ENCODE peak calls at places on chromosomes 6 and 20, in five cellular contexts. L is HEK293T, I is NT2/D1, G is H1, N is GM12878. U is an unnamed sample.

GRCh38 chr6:34425132-34425497 is 754 bp downstream of the RPS10 start:
- DNase-seq in G (no peak), I (no peak), N (no peak), L (no peak), U (no peak)

GRCh38 chr20:14775778-14776177 is 438.4 kb upstream of the FLRT3 start:
- DNase-seq in L (no peak), N (no peak), G (no peak), I (no peak), U (peak; percentile 64)

GRCh38 chr20:44017211-44017610 is 102.6 kb downstream of the TOX2 start:
- DNase-seq in G (no peak), I (no peak), L (no peak), N (no peak), U (no peak)

GRCh38 chr20:47160992-47161391 is 195.5 kb downstream of the ZMYND8 start:
- DNase-seq in I (no peak), G (no peak), N (no peak), L (no peak), U (no peak)

GRCh38 chr6:93318127-93318526 is 101.2 kb downstream of the EPHA7 start:
- DNase-seq in N (no peak), L (no peak), G (no peak), I (no peak), U (no peak)

GRCh38 chr6:146865756-146866266 is 267.0 kb downstream of the ADGB start:
- DNase-seq in N (no peak), I (no peak), L (no peak), G (no peak), U (no peak)

GRCh38 chr20:427401-427800 is 19.3 kb downstream of the RBCK1 start:
- DNase-seq in L (no peak), I (no peak), G (no peak), N (no peak), U (no peak)

GRCh38 chr6:108914235-108915022 is 66.2 kb downstream of the ARMC2 start:
- DNase-seq in N (no peak), I (peak; percentile 15), L (peak; percentile 65), G (no peak), U (peak; percentile 52)

GRCh38 chr6:34916348-34916967 is 27.4 kb downstream of the ANKS1A start:
- DNase-seq in G (no peak), N (no peak), I (no peak), L (no peak), U (no peak)

GRCh38 chr6:147017153-147017552 is 187.1 kb upstream of the STXBP5 start:
- DNase-seq in N (no peak), G (no peak), I (no peak), L (no peak), U (no peak)

GRCh38 chr6:157602521-157603288 is 220.3 kb upstream of the SNX9 start:
- DNase-seq in I (no peak), G (no peak), L (no peak), N (no peak), U (no peak)

GRCh38 chr20:21202284-21202683 is 76.4 kb downstream of the KIZ start:
- DNase-seq in G (no peak), N (no peak), L (no peak), I (no peak), U (peak; percentile 16)

GRCh38 chr6:5180636-5181035 is 80.1 kb downstream of the LYRM4 start:
- DNase-seq in I (no peak), N (no peak), L (no peak), G (no peak), U (no peak)

GRCh38 chr20:39295301-39295700 is 333.2 kb downstream of the DHX35 start:
- DNase-seq in I (no peak), L (no peak), G (no peak), N (no peak), U (no peak)

GRCh38 chr20:34891166-34892062 is 15.0 kb downstream of the ACSS2 start:
- DNase-seq in I (no peak), N (no peak), L (no peak), G (no peak), U (no peak)

GRCh38 chr6:140857734-140858380 is 1274.9 kb upstream of the GJE1 start:
- DNase-seq in N (no peak), L (peak; percentile 14), I (no peak), G (no peak), U (no peak)

GRCh38 chr6:83592770-83593394 is 80.5 kb downstream of the PRSS35 start:
- DNase-seq in G (peak; percentile 5), L (peak; percentile 32), N (peak; percentile 9), I (peak; percentile 13), U (peak; percentile 41)

GRCh38 chr6:144134176-144134575 is 16.1 kb upstream of the STX11 start:
- DNase-seq in L (no peak), I (no peak), N (no peak), G (no peak), U (no peak)

GRCh38 chr20:63473555-63474449 is 1.3 kb upstream of the KCNQ2 start:
- DNase-seq in L (no peak), I (no peak), N (no peak), G (no peak), U (no peak)

GRCh38 chr20:50055524-50056083 is 57.3 kb downstream of the UBE2V1 start:
- DNase-seq in I (no peak), L (no peak), N (no peak), G (no peak), U (no peak)

GRCh38 chr6:29762781-29763214 is 39.6 kb downstream of the HLA-F start:
- DNase-seq in L (no peak), G (no peak), N (no peak), I (no peak), U (no peak)

GRCh38 chr6:126123226-126123625 is 136.9 kb downstream of the TRMT11 start:
- DNase-seq in N (no peak), G (no peak), I (no peak), L (no peak), U (no peak)

GRCh38 chr20:31517373-31517772 is 3.1 kb downstream of the HM13 start:
- DNase-seq in L (peak; percentile 60), I (no peak), G (no peak), N (no peak), U (peak; percentile 91)

GRCh38 chr6:169205176-169206160 is 48.2 kb downstream of the THBS2 start:
- DNase-seq in I (no peak), L (no peak), G (no peak), N (no peak), U (no peak)

GRCh38 chr6:84667252-84668213 is 96.9 kb downstream of the TBX18 start:
- DNase-seq in N (no peak), L (no peak), I (no peak), G (no peak), U (no peak)

GRCh38 chr20:51738877-51739447 is 29.2 kb downstream of the ATP9A start:
- DNase-seq in G (no peak), N (no peak), I (no peak), L (no peak), U (no peak)

GRCh38 chr6:14922706-14923105 is 323.2 kb upstream of the JARID2 start:
- DNase-seq in G (no peak), L (no peak), I (no peak), N (no peak), U (no peak)

GRCh38 chr6:14924126-14925024 is 321.5 kb upstream of the JARID2 start:
- DNase-seq in G (no peak), L (no peak), I (no peak), N (no peak), U (no peak)

GRCh38 chr6:14927398-14927797 is 318.5 kb upstream of the JARID2 start:
- DNase-seq in I (no peak), N (no peak), L (no peak), G (no peak), U (no peak)

GRCh38 chr6:14925025-14925595 is 320.8 kb upstream of the JARID2 start:
- DNase-seq in G (no peak), I (no peak), L (no peak), N (no peak), U (no peak)

GRCh38 chr6:14925627-14926026 is 320.2 kb upstream of the JARID2 start:
- DNase-seq in L (no peak), N (no peak), G (no peak), I (no peak), U (no peak)
- TF ChIP-seq SUZ12 in L (no peak), N (no peak), G (no peak), I (no peak), U (no peak)

DNA sequence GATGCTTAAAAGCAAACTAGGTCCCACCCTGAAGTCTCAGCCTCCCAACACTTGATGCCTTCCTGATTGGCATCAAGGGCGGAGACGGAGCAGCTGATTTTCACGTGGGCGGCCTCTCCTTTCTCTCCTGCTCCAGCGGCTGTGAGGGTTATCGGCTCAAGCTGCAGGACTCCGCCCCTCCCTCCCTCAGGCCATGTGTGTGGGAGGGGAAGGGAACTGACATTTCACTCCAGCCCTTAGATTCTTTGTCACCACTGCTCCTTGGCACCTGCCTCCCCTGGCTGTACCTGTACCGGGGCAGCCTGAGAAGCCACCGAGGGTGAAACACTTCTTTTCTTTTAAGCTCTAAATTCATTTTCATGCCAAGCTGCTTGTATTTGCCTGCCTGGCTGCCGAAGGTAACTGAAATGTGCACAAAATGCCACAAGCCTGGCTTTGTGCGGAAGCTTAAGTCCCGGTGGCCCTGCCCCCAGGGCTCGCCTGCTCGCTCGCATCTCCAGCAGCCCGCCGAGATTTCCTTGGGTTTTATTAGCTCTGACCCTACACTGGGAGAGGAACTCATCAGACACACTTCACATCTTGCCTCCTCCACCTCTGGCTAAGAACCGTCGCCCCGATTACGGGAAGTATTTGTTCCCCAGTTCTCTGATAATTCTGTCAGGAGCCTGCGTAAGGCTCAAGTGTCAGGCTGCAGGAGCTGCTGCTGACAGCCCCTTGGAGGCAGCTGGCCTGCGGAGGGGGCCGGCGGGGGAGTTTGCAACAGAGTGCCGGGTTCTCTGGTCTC is 9.6 kb upstream of the CPNE5 start:
- DNase-seq in L (no peak), N (no peak), G (no peak), I (peak; percentile 40), U (peak; percentile 46)
- TF ChIP-seq SUZ12 in L (no peak), N (no peak), G (no peak), I (no peak), U (no peak)

DNA sequence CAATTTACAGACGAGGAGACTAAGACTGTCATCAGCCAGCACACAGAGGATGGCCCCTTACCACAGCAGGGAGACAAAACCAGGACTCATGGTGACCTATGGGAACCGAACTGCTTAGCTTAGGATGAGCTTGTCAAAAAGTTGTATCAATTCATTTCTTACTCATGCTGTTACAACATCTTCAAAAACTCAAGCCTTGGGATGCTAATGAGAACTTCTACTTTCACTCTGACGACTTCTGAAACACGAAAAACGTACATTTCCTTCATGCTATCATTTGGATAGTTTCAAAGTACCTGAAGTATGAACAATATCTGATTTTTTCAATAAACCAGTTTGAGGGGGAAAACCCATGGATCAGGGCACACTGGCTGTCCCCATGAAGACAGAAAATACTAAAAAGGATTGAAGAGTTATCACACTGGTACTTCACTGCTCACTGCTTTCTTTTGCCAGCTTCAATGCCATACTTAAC is 31.9 kb downstream of the HIVEP2 start:
- DNase-seq in N (peak; percentile 92), L (no peak), G (no peak), I (no peak), U (no peak)
- TF ChIP-seq SUZ12 in N (no peak), L (no peak), G (no peak), I (no peak), U (no peak)

DNA sequence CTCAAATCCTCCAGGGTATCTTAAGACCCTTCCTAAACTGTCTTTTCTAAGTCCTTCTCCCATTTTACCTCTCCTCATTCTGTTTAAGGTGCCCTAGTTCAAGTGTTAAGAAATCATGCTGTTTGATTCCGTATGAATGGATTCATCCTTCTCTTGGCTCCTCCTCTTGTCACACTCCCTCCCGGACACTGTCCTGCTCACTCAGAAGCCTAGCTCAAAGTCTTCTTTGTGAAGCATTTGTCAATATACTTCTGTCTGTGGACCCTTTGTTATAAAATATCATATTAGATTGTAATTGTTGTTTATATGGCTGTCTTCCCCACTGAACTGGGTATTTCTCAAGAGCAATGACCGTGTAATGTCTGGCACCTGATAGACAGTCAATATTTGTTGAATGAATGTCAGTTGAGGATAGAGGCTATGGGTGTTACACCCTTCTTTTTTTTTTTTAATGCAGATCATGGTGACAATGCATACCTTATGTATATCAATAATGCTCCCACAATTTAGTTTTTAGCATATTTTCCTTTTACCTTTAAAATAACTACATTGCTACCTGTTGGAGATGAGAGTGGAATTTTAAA is 335.3 kb downstream of the SOX4 start:
- DNase-seq in G (no peak), N (no peak), I (no peak), L (no peak), U (peak; percentile 60)
- TF ChIP-seq SUZ12 in G (no peak), N (no peak), I (no peak), L (no peak), U (no peak)

U was measured in HepG2.